ENCODE peak calls at places on chromosomes 4 and X, in ten cellular contexts. B is stomach; Q is colonic mucosa; D is tibial artery; S is pancreas; A is endodermal cell; L is Peyer's patch; Y is CD4-positive, alpha-beta T cell; I is ovary; E is foreskin keratinocyte. O is an unnamed sample. For H3K27me3, the result is how much of the 10 kb centered on the place peaks cover.

GRCh38 chr4:174763454-174764104 is 65.5 kb downstream of the GLRA3 start:
- DNase-seq in B (no peak), Q (no peak), D (no peak), S (no peak), A (no peak), L (no peak), Y (no peak), I (no peak), E (peak), O (peak)

GRCh38 chr4:13484749-13485345 is 707 bp upstream of the RAB28 start:
- DNase-seq in B (no peak), Q (no peak), D (no peak), S (no peak), A (no peak), L (no peak), Y (no peak), I (no peak), E (peak), O (no peak)

GRCh38 chr4:90064196-90064595 is 63.0 kb upstream of the CCSER1 start:
- DNase-seq in B (no peak), Q (no peak), D (no peak), S (no peak), A (no peak), L (no peak), Y (no peak), I (no peak), E (no peak), O (no peak)

GRCh38 chr4:3700223-3700622 is 66.0 kb upstream of the ADRA2C start:
- DNase-seq in B (no peak), Q (no peak), D (no peak), S (no peak), A (no peak), L (no peak), Y (no peak), I (no peak), E (no peak), O (no peak)

GRCh38 chr4:84952004-84952403 is 14.5 kb downstream of the WDFY3 start:
- DNase-seq in B (no peak), Q (no peak), D (no peak), S (no peak), A (no peak), L (no peak), Y (no peak), I (no peak), E (peak), O (peak)

GRCh38 chr4:113725963-113726362 is 35.6 kb downstream of the CAMK2D start:
- DNase-seq in B (no peak), Q (no peak), D (no peak), S (no peak), A (no peak), L (no peak), Y (no peak), I (no peak), E (no peak), O (no peak)

GRCh38 chrX:120549483-120550452 is 11.0 kb downstream of the CUL4B start:
- DNase-seq in B (no peak), Q (no peak), D (peak), S (no peak), A (no peak), L (no peak), Y (no peak), I (peak), E (peak), O (peak)

GRCh38 chr4:1682860-1683259 is 1.3 kb downstream of the FAM53A start:
- DNase-seq in B (no peak), Q (no peak), D (no peak), S (no peak), A (no peak), L (no peak), Y (no peak), I (no peak), E (no peak), O (no peak)

GRCh38 chr4:118718511-118719170 is 33.4 kb downstream of the METTL14 start:
- DNase-seq in B (no peak), Q (no peak), D (no peak), S (no peak), A (no peak), L (no peak), Y (no peak), I (no peak), E (peak), O (no peak)

GRCh38 chrX:7120578-7121219 is 26.8 kb upstream of the STS start:
- DNase-seq in B (no peak), Q (no peak), D (no peak), S (no peak), A (no peak), L (no peak), Y (no peak), I (no peak), E (no peak), O (no peak)

GRCh38 chrX:14032383-14032782 is 2.7 kb upstream of the GEMIN8 start:
- DNase-seq in B (peak), Q (peak), D (peak), S (peak), A (peak), L (peak), Y (peak), I (peak), E (no peak), O (no peak)

GRCh38 chrX:48578661-48579128 is 4.4 kb downstream of the RBM3 start:
- DNase-seq in B (no peak), Q (no peak), D (no peak), S (no peak), A (peak), L (no peak), Y (no peak), I (no peak), E (no peak), O (no peak)

GRCh38 chr4:168540086-168540864 is 43.4 kb downstream of the PALLD start:
- DNase-seq in B (no peak), Q (no peak), D (no peak), S (no peak), A (no peak), L (no peak), Y (no peak), I (no peak), E (peak), O (no peak)

GRCh38 chrX:129638917-129639316 is 15.8 kb downstream of the APLN start:
- DNase-seq in B (no peak), Q (no peak), D (no peak), S (no peak), A (peak), L (no peak), Y (no peak), I (no peak), E (no peak), O (no peak)

GRCh38 chrX:85906399-85906798 is 141.0 kb downstream of the CHM start:
- DNase-seq in B (no peak), Q (no peak), D (no peak), S (no peak), A (no peak), L (no peak), Y (no peak), I (no peak), E (no peak), O (no peak)

GRCh38 chrX:129648514-129649267 is 6.1 kb downstream of the APLN start:
- DNase-seq in B (peak), Q (no peak), D (no peak), S (no peak), A (no peak), L (peak), Y (no peak), I (no peak), E (no peak), O (no peak)

GRCh38 chrX:118974908-118975671 is 672 bp downstream of the LONRF3 start:
- DNase-seq in B (peak), Q (peak), D (peak), S (peak), A (peak), L (peak), Y (peak), I (peak), E (no peak), O (no peak)

GRCh38 chrX:65821721-65822496 is 154.5 kb downstream of the MSN start:
- DNase-seq in B (no peak), Q (peak), D (no peak), S (no peak), A (no peak), L (peak), Y (no peak), I (no peak), E (no peak), O (no peak)

GRCh38 chrX:13014111-13015094 is 30.0 kb downstream of the FAM9C start:
- DNase-seq in B (no peak), Q (no peak), D (no peak), S (no peak), A (peak), L (no peak), Y (no peak), I (no peak), E (peak), O (no peak)

GRCh38 chr4:159594576-159594975 is 491.7 kb downstream of the RAPGEF2 start:
- DNase-seq in B (no peak), Q (no peak), D (no peak), S (no peak), A (peak), L (no peak), Y (no peak), I (no peak), E (no peak), O (no peak)

GRCh38 chrX:24178441-24178840 is 28.9 kb downstream of the ZFX start:
- DNase-seq in B (no peak), Q (no peak), D (no peak), S (no peak), A (peak), L (no peak), Y (no peak), I (no peak), E (no peak), O (no peak)

GRCh38 chr4:155496294-155496626 is 119.5 kb upstream of the MAP9 start:
- DNase-seq in B (no peak), Q (no peak), D (no peak), S (no peak), A (no peak), L (no peak), Y (no peak), I (no peak), E (no peak), O (no peak)

GRCh38 chr4:158821228-158822009 is 52.6 kb downstream of the FNIP2 start:
- DNase-seq in B (no peak), Q (no peak), D (no peak), S (no peak), A (no peak), L (no peak), Y (no peak), I (no peak), E (no peak), O (no peak)

GRCh38 chr4:38688676-38689355 is 24.8 kb downstream of the KLF3 start:
- DNase-seq in B (no peak), Q (no peak), D (no peak), S (no peak), A (no peak), L (no peak), Y (no peak), I (no peak), E (no peak), O (no peak)

GRCh38 chr4:52963976-52964375 is 101.9 kb downstream of the RASL11B start:
- DNase-seq in B (no peak), Q (no peak), D (no peak), S (no peak), A (no peak), L (no peak), Y (no peak), I (no peak), E (no peak), O (no peak)

GRCh38 chr4:86117781-86118302 is 242.0 kb downstream of the MAPK10 start:
- DNase-seq in B (no peak), Q (no peak), D (no peak), S (no peak), A (no peak), L (no peak), Y (no peak), I (no peak), E (peak), O (peak)

GRCh38 chr4:127047930-127048329 is 584.8 kb upstream of the INTU start:
- DNase-seq in B (no peak), Q (no peak), D (no peak), S (no peak), A (no peak), L (no peak), Y (no peak), I (no peak), E (no peak), O (no peak)

GRCh38 chr4:5211274-5211852 is 160.1 kb downstream of the STK32B start:
- DNase-seq in B (no peak), Q (no peak), D (no peak), S (no peak), A (no peak), L (no peak), Y (no peak), I (no peak), E (no peak), O (no peak)

GRCh38 chr4:138643827-138644226 is 371.8 kb upstream of the NOCT start:
- DNase-seq in B (no peak), Q (no peak), D (no peak), S (no peak), A (no peak), L (no peak), Y (no peak), I (no peak), E (peak), O (no peak)

GRCh38 chrX:276588-277171 is 4.5 kb upstream of the PLCXD1 start:
- DNase-seq in B (peak), Q (peak), D (peak), S (peak), A (no peak), L (peak), Y (no peak), I (no peak), E (peak), O (no peak)

DNA sequence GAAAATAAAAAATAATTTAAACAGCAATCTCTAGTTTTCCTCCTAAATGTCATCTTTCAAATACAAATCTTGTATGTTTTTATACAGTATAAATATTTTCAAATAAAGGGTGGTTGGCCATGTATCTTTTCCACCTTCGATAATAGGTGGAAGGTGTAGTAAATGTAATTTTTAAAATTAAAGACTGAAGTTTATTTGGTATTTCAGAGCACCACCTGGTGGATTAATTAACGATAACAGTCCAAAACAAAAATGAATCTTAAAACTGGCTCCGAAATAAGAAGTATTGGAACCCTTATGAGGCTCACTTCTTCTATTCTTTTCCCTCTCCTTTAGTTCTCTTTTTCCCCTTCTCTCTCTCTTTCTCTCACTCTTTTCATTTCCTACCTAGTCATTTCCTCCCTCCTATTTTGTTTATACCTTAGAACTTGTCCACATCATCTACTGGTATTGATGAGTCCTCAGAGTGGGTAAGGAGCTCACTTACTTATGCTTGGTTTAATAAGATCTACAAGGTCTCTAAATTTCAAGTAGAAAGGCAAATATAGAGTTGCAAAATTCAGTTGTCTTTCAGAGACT is 82.9 kb upstream of the EXOC1L start:
- DNase-seq in B (no peak), Q (no peak), D (no peak), S (no peak), A (no peak), L (no peak), Y (no peak), I (no peak), E (peak), O (no peak)
- TF ChIP-seq CTCF in B (no peak), Q (no peak), D (peak), S (no peak), A (peak), L (peak), Y (no peak), I (no peak), E (peak), O (peak)

DNA sequence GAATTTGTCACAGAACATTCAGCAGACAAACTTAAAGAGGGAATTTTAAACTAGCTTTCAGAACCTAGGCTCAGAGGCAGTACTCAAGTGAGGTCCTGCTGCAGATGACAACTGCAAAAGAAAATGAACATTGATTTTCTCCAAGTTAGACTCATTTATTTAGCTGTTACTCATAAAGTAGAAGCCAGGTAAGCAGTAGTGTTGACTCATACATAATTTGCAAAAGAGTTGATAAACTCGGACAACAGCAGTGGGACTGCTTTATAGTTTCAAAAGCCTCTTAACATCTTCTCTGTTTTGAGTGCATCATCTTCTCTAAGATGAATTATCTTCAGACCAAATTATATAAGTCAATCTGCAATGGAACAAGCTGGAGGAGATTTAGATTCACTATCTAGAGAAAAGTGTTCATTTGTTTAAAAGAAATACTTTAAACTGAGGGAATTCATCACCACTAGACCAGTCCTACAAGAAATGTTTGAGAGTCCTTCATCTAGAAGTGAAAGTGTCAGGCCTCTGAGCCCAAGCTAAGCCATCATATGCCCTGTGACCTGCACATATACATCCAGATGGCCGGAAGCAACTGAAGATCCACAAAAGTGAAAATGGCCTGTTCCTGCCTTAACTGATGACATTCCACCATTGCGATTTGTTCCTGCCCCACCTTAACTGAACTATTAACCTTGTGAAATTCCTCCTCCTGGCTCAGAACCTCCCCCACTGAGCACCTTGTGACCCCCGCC is 49.5 kb downstream of the COQ2 start:
- DNase-seq in B (no peak), Q (no peak), D (no peak), S (no peak), A (no peak), L (no peak), Y (no peak), I (no peak), E (peak), O (no peak)
- H3K27me3 ChIP-seq in B (under half), Q (under half), D (under half), S (under half), A (under half), L (under half), Y (under half), I (under half), E (under half), O (under half)

GRCh38 chr4:44256414-44256813 is 192.2 kb downstream of the KCTD8 start:
- DNase-seq in B (no peak), Q (no peak), D (no peak), S (no peak), A (no peak), L (no peak), Y (no peak), I (no peak), E (no peak), O (no peak)
- TF ChIP-seq CTCF in B (no peak), Q (no peak), D (no peak), S (no peak), A (peak), L (no peak), Y (no peak), I (no peak), E (no peak), O (no peak)

GRCh38 chrX:150225756-150226155 is 137.4 kb upstream of the MAMLD1 start:
- DNase-seq in B (no peak), Q (peak), D (no peak), S (no peak), A (no peak), L (no peak), Y (no peak), I (no peak), E (no peak), O (no peak)

GRCh38 chrX:150223176-150224015 is 139.7 kb upstream of the MAMLD1 start:
- DNase-seq in B (no peak), Q (no peak), D (no peak), S (no peak), A (no peak), L (no peak), Y (no peak), I (no peak), E (no peak), O (no peak)

GRCh38 chrX:150226223-150226965 is 136.7 kb upstream of the MAMLD1 start:
- DNase-seq in B (no peak), Q (peak), D (no peak), S (no peak), A (no peak), L (no peak), Y (no peak), I (no peak), E (no peak), O (no peak)

GRCh38 chrX:150224676-150225075 is 138.4 kb upstream of the MAMLD1 start:
- DNase-seq in B (no peak), Q (no peak), D (no peak), S (no peak), A (no peak), L (no peak), Y (no peak), I (no peak), E (no peak), O (no peak)

DNA sequence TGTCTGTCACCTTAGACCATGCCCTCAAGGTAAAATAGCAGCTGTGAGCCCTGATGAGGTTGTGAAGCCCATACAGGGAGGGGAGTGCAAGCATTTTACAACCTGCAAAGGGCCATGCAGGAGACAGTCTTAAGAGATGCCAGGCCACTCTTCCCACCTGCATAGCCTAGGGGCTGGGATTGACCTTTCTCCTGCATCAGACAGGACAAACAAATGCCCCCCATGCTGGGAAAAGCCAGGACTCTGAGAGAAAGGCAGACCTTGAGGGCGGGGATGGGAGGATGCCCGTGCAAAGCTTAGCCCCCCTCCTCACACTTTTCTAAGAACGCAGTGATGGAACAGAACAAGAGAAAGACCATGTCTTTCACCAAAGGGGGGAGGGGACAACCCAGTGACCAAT is 137.9 kb upstream of the MAMLD1 start:
- DNase-seq in B (no peak), Q (peak), D (no peak), S (no peak), A (no peak), L (no peak), Y (no peak), I (no peak), E (no peak), O (no peak)
- H3K27me3 ChIP-seq in B (under half), Q (under half), D (under half), S (under half), A (under half), L (under half), Y (under half), I (under half), E (under half), O (under half)

O was measured in kidney epithelial cell.